ENCODE peak calls at places on chromosomes 5 and 9, in five cellular contexts. One of them, this sample, is unnamed.
A peak's percentile ranks its signal among the peaks of the same experiment; 100 is the strongest.

GRCh38 chr5:39395521-39395920 is 29.3 kb downstream of the DAB2 start:
- DNase-seq in RWPE1: no peak
- DNase-seq in AG09319: no peak
- DNase-seq in activated CD8-positive, alpha-beta T cell treated with anti-CD3 and anti-CD28 coated beads for 36 hours: no peak
- DNase-seq in B cell: no peak
- DNase-seq in this sample: no peak

GRCh38 chr5:78280261-78280660 is 14.2 kb downstream of the AP3B1 start:
- DNase-seq in RWPE1: no peak
- DNase-seq in B cell: no peak
- DNase-seq in activated CD8-positive, alpha-beta T cell treated with anti-CD3 and anti-CD28 coated beads for 36 hours: no peak
- DNase-seq in AG09319: no peak
- DNase-seq in this sample: no peak

GRCh38 chr9:99451121-99451606 is 229.1 kb downstream of the SEC61B start:
- DNase-seq in RWPE1: no peak
- DNase-seq in AG09319: no peak
- DNase-seq in B cell: no peak
- DNase-seq in activated CD8-positive, alpha-beta T cell treated with anti-CD3 and anti-CD28 coated beads for 36 hours: no peak
- DNase-seq in this sample: no peak

GRCh38 chr5:16863380-16864007 is 72.6 kb downstream of the MYO10 start:
- DNase-seq in RWPE1: no peak
- DNase-seq in activated CD8-positive, alpha-beta T cell treated with anti-CD3 and anti-CD28 coated beads for 36 hours: no peak
- DNase-seq in B cell: no peak
- DNase-seq in AG09319: no peak
- DNase-seq in this sample: no peak

GRCh38 chr5:67146981-67147380 is 49.6 kb downstream of the CD180 start:
- DNase-seq in AG09319: no peak
- DNase-seq in B cell: no peak
- DNase-seq in activated CD8-positive, alpha-beta T cell treated with anti-CD3 and anti-CD28 coated beads for 36 hours: no peak
- DNase-seq in RWPE1: no peak
- DNase-seq in this sample: no peak

GRCh38 chr5:174724484-174725260 is at the start of gene MSX2:
- DNase-seq in B cell: peak; percentile 9
- DNase-seq in activated CD8-positive, alpha-beta T cell treated with anti-CD3 and anti-CD28 coated beads for 36 hours: peak; percentile 44
- DNase-seq in RWPE1: peak; percentile 100
- DNase-seq in AG09319: peak; percentile 73
- DNase-seq in this sample: no peak

GRCh38 chr9:76109953-76110352 is 219.5 kb downstream of the PCSK5 start:
- DNase-seq in activated CD8-positive, alpha-beta T cell treated with anti-CD3 and anti-CD28 coated beads for 36 hours: no peak
- DNase-seq in RWPE1: peak; percentile 17
- DNase-seq in AG09319: no peak
- DNase-seq in B cell: no peak
- DNase-seq in this sample: no peak

GRCh38 chr5:170681013-170681433 is 102.5 kb upstream of the GABRP start:
- DNase-seq in B cell: peak; percentile 2
- DNase-seq in AG09319: no peak
- DNase-seq in RWPE1: peak; percentile 63
- DNase-seq in activated CD8-positive, alpha-beta T cell treated with anti-CD3 and anti-CD28 coated beads for 36 hours: peak; percentile 70
- DNase-seq in this sample: peak; percentile 50

GRCh38 chr9:122128432-122129343 is 30.9 kb downstream of the NDUFA8 start:
- DNase-seq in AG09319: no peak
- DNase-seq in B cell: no peak
- DNase-seq in activated CD8-positive, alpha-beta T cell treated with anti-CD3 and anti-CD28 coated beads for 36 hours: no peak
- DNase-seq in RWPE1: no peak
- DNase-seq in this sample: no peak

GRCh38 chr9:123881604-123882003 is 48.3 kb downstream of the DENND1A start:
- DNase-seq in B cell: no peak
- DNase-seq in AG09319: no peak
- DNase-seq in activated CD8-positive, alpha-beta T cell treated with anti-CD3 and anti-CD28 coated beads for 36 hours: no peak
- DNase-seq in RWPE1: no peak
- DNase-seq in this sample: no peak

GRCh38 chr9:126724226-126724625 is 80.6 kb upstream of the ZBTB43 start:
- DNase-seq in B cell: no peak
- DNase-seq in AG09319: no peak
- DNase-seq in activated CD8-positive, alpha-beta T cell treated with anti-CD3 and anti-CD28 coated beads for 36 hours: no peak
- DNase-seq in RWPE1: no peak
- DNase-seq in this sample: no peak

GRCh38 chr9:36258989-36259315 is 704 bp upstream of the GNE start:
- DNase-seq in B cell: no peak
- DNase-seq in AG09319: no peak
- DNase-seq in activated CD8-positive, alpha-beta T cell treated with anti-CD3 and anti-CD28 coated beads for 36 hours: no peak
- DNase-seq in RWPE1: no peak
- DNase-seq in this sample: no peak

GRCh38 chr9:34744295-34745221 is 34.6 kb upstream of the CCL21 start:
- DNase-seq in activated CD8-positive, alpha-beta T cell treated with anti-CD3 and anti-CD28 coated beads for 36 hours: no peak
- DNase-seq in AG09319: no peak
- DNase-seq in RWPE1: peak; percentile 94
- DNase-seq in B cell: no peak
- DNase-seq in this sample: no peak

GRCh38 chr5:32322882-32323281 is 10.1 kb upstream of the MTMR12 start:
- DNase-seq in B cell: no peak
- DNase-seq in AG09319: no peak
- DNase-seq in RWPE1: no peak
- DNase-seq in activated CD8-positive, alpha-beta T cell treated with anti-CD3 and anti-CD28 coated beads for 36 hours: no peak
- DNase-seq in this sample: no peak

GRCh38 chr5:174159327-174160247 is 114.1 kb downstream of the NSG2 start:
- DNase-seq in RWPE1: peak; percentile 97
- DNase-seq in activated CD8-positive, alpha-beta T cell treated with anti-CD3 and anti-CD28 coated beads for 36 hours: no peak
- DNase-seq in AG09319: no peak
- DNase-seq in B cell: no peak
- DNase-seq in this sample: no peak

GRCh38 chr9:109894921-109895758 is 115.1 kb downstream of the PALM2AKAP2 start:
- DNase-seq in RWPE1: no peak
- DNase-seq in B cell: no peak
- DNase-seq in AG09319: no peak
- DNase-seq in activated CD8-positive, alpha-beta T cell treated with anti-CD3 and anti-CD28 coated beads for 36 hours: peak; percentile 16
- DNase-seq in this sample: no peak

GRCh38 chr9:21153688-21154608 is 12.3 kb upstream of the IFNW1 start:
- DNase-seq in B cell: no peak
- DNase-seq in RWPE1: peak; percentile 45
- DNase-seq in AG09319: no peak
- DNase-seq in activated CD8-positive, alpha-beta T cell treated with anti-CD3 and anti-CD28 coated beads for 36 hours: peak; percentile 15
- DNase-seq in this sample: peak; percentile 38
- TF ChIP-seq CTCF in B cell: no peak
- TF ChIP-seq CTCF in RWPE1: peak; percentile 25
- TF ChIP-seq CTCF in AG09319: no peak
- TF ChIP-seq CTCF in activated CD8-positive, alpha-beta T cell treated with anti-CD3 and anti-CD28 coated beads for 36 hours: peak; percentile 22
- TF ChIP-seq CTCF in this sample: peak; percentile 37

GRCh38 chr5:2207966-2208544 is 325.3 kb upstream of the IRX4 start:
- DNase-seq in AG09319: no peak
- DNase-seq in activated CD8-positive, alpha-beta T cell treated with anti-CD3 and anti-CD28 coated beads for 36 hours: peak; percentile 10
- DNase-seq in B cell: no peak
- DNase-seq in RWPE1: peak; percentile 39
- DNase-seq in this sample: no peak
- TF ChIP-seq CTCF in AG09319: no peak
- TF ChIP-seq CTCF in activated CD8-positive, alpha-beta T cell treated with anti-CD3 and anti-CD28 coated beads for 36 hours: no peak
- TF ChIP-seq CTCF in B cell: no peak
- TF ChIP-seq CTCF in RWPE1: peak; percentile 40
- TF ChIP-seq CTCF in this sample: no peak

GRCh38 chr5:118698774-118699173 is 289.6 kb downstream of the DTWD2 start:
- DNase-seq in RWPE1: no peak
- DNase-seq in B cell: no peak
- DNase-seq in activated CD8-positive, alpha-beta T cell treated with anti-CD3 and anti-CD28 coated beads for 36 hours: no peak
- DNase-seq in AG09319: no peak
- DNase-seq in this sample: no peak
- TF ChIP-seq CTCF in RWPE1: no peak
- TF ChIP-seq CTCF in B cell: no peak
- TF ChIP-seq CTCF in activated CD8-positive, alpha-beta T cell treated with anti-CD3 and anti-CD28 coated beads for 36 hours: no peak
- TF ChIP-seq CTCF in AG09319: no peak
- TF ChIP-seq CTCF in this sample: no peak

DNA sequence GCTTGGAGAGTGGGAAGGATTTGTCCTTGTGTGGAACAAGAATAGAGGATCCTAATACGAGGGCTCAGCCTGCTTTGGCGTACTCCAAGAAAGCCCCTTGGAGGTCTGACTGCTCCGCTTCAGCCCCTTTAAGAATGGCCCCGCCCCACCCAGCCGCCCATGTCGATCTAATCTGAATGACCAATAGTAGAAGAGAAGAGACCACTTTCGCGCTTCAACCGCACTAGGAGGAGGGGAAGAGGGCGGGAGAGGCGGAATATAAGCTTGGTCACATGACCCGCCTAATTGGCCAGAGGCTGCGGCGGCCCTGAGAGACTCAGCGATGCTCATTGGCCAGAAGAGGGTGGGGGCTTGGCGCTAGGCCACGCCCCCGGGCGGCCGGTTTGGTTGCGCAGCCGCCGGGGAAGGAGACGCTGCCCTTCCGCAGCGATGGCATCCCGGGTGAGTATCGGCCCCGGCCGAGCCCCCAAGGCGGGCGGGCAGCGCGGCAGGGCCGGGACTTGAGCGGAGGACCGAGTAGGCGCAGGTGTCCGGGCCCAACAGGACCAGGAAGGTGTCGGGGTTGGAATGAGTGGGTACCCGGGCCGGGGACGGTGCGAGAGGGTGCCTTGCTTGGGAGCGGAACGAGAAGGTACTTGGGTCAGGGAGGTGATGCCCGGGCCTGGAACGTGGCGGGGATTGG is at the start of gene MIGA2:
- DNase-seq in AG09319: peak; percentile 97
- DNase-seq in B cell: peak; percentile 96
- DNase-seq in activated CD8-positive, alpha-beta T cell treated with anti-CD3 and anti-CD28 coated beads for 36 hours: peak; percentile 99
- DNase-seq in RWPE1: peak; percentile 100
- DNase-seq in this sample: peak; percentile 100
- TF ChIP-seq CTCF in AG09319: no peak
- TF ChIP-seq CTCF in B cell: no peak
- TF ChIP-seq CTCF in activated CD8-positive, alpha-beta T cell treated with anti-CD3 and anti-CD28 coated beads for 36 hours: no peak
- TF ChIP-seq CTCF in RWPE1: no peak
- TF ChIP-seq CTCF in this sample: no peak

This sample was measured in GM13976.